ENCODE peak calls at places on chromosomes 16 and 17, in eight cellular contexts. One of them, this sample, is unnamed.

GRCh38 chr17:57941384-57942370 is 13.5 kb downstream of the CUEDC1 start:
- DNase-seq in H1: no peak
- DNase-seq in keratinocyte: no peak
- DNase-seq in tibial artery: no peak
- DNase-seq in heart left ventricle: no peak
- DNase-seq in upper lobe of right lung: no peak
- DNase-seq in GM23338: no peak
- DNase-seq in transverse colon: no peak
- DNase-seq in this sample: no peak

GRCh38 chr17:44636562-44636961 is 19.7 kb upstream of the MEIOC start:
- DNase-seq in H1: no peak
- DNase-seq in keratinocyte: no peak
- DNase-seq in tibial artery: no peak
- DNase-seq in heart left ventricle: no peak
- DNase-seq in upper lobe of right lung: no peak
- DNase-seq in GM23338: peak; percentile 41
- DNase-seq in transverse colon: no peak
- DNase-seq in this sample: peak; percentile 25

GRCh38 chr16:31002810-31003209 is 7.6 kb downstream of the STX1B start:
- DNase-seq in H1: no peak
- DNase-seq in keratinocyte: no peak
- DNase-seq in tibial artery: no peak
- DNase-seq in heart left ventricle: peak; percentile 13
- DNase-seq in upper lobe of right lung: no peak
- DNase-seq in GM23338: no peak
- DNase-seq in transverse colon: no peak
- DNase-seq in this sample: no peak

GRCh38 chr17:4562000-4562969 is 1.9 kb upstream of the GGT6 start:
- DNase-seq in H1: no peak
- DNase-seq in keratinocyte: no peak
- DNase-seq in tibial artery: no peak
- DNase-seq in heart left ventricle: peak; percentile 9
- DNase-seq in upper lobe of right lung: peak; percentile 21
- DNase-seq in GM23338: no peak
- DNase-seq in transverse colon: no peak
- DNase-seq in this sample: no peak

GRCh38 chr17:77319211-77320031 is 178.7 kb downstream of the SEC14L1 start:
- DNase-seq in H1: no peak
- DNase-seq in keratinocyte: peak; percentile 64
- DNase-seq in tibial artery: peak; percentile 95
- DNase-seq in heart left ventricle: peak; percentile 91
- DNase-seq in upper lobe of right lung: peak; percentile 92
- DNase-seq in GM23338: peak; percentile 46
- DNase-seq in transverse colon: peak; percentile 94
- DNase-seq in this sample: peak; percentile 49

GRCh38 chr17:20703781-20704180 is 124.3 kb downstream of the CDRT15L2 start:
- DNase-seq in H1: no peak
- DNase-seq in keratinocyte: no peak
- DNase-seq in tibial artery: no peak
- DNase-seq in heart left ventricle: no peak
- DNase-seq in upper lobe of right lung: no peak
- DNase-seq in GM23338: no peak
- DNase-seq in transverse colon: no peak
- DNase-seq in this sample: no peak

GRCh38 chr17:44961921-44962350 is 6.2 kb downstream of the C1QL1 start:
- DNase-seq in H1: no peak
- DNase-seq in keratinocyte: no peak
- DNase-seq in tibial artery: no peak
- DNase-seq in heart left ventricle: no peak
- DNase-seq in upper lobe of right lung: no peak
- DNase-seq in GM23338: peak; percentile 73
- DNase-seq in transverse colon: no peak
- DNase-seq in this sample: no peak

GRCh38 chr16:21608647-21609328 is 9.4 kb downstream of the METTL9 start:
- DNase-seq in H1: no peak
- DNase-seq in keratinocyte: no peak
- DNase-seq in tibial artery: no peak
- DNase-seq in heart left ventricle: no peak
- DNase-seq in upper lobe of right lung: no peak
- DNase-seq in GM23338: no peak
- DNase-seq in transverse colon: no peak
- DNase-seq in this sample: no peak

GRCh38 chr17:7856081-7856791 is 1.1 kb downstream of the NAA38 start:
- DNase-seq in H1: no peak
- DNase-seq in keratinocyte: no peak
- DNase-seq in tibial artery: peak; percentile 81
- DNase-seq in heart left ventricle: peak; percentile 86
- DNase-seq in upper lobe of right lung: peak; percentile 72
- DNase-seq in GM23338: no peak
- DNase-seq in transverse colon: peak; percentile 80
- DNase-seq in this sample: no peak

GRCh38 chr16:1677942-1678499 is at the start of gene JPT2:
- DNase-seq in H1: peak; percentile 88
- DNase-seq in keratinocyte: peak; percentile 80
- DNase-seq in tibial artery: peak; percentile 97
- DNase-seq in heart left ventricle: peak; percentile 98
- DNase-seq in upper lobe of right lung: peak; percentile 99
- DNase-seq in GM23338: peak; percentile 98
- DNase-seq in transverse colon: peak; percentile 98
- DNase-seq in this sample: peak; percentile 82

GRCh38 chr16:4926928-4927327 is 10.0 kb downstream of the PPL start:
- DNase-seq in H1: no peak
- DNase-seq in keratinocyte: no peak
- DNase-seq in tibial artery: no peak
- DNase-seq in heart left ventricle: no peak
- DNase-seq in upper lobe of right lung: no peak
- DNase-seq in GM23338: no peak
- DNase-seq in transverse colon: no peak
- DNase-seq in this sample: no peak

GRCh38 chr16:65621640-65622039 is 499.8 kb upstream of the CDH11 start:
- DNase-seq in H1: no peak
- DNase-seq in keratinocyte: no peak
- DNase-seq in tibial artery: no peak
- DNase-seq in heart left ventricle: peak; percentile 29
- DNase-seq in upper lobe of right lung: no peak
- DNase-seq in GM23338: no peak
- DNase-seq in transverse colon: no peak
- DNase-seq in this sample: no peak

GRCh38 chr17:44005865-44006580 is 1.6 kb downstream of the NAGS start:
- DNase-seq in H1: no peak
- DNase-seq in keratinocyte: no peak
- DNase-seq in tibial artery: peak; percentile 68
- DNase-seq in heart left ventricle: no peak
- DNase-seq in upper lobe of right lung: peak; percentile 85
- DNase-seq in GM23338: peak; percentile 77
- DNase-seq in transverse colon: peak; percentile 72
- DNase-seq in this sample: no peak

GRCh38 chr17:43915561-43915960 is 8.2 kb upstream of the MPP2 start:
- DNase-seq in H1: no peak
- DNase-seq in keratinocyte: no peak
- DNase-seq in tibial artery: no peak
- DNase-seq in heart left ventricle: no peak
- DNase-seq in upper lobe of right lung: no peak
- DNase-seq in GM23338: no peak
- DNase-seq in transverse colon: no peak
- DNase-seq in this sample: no peak

GRCh38 chr16:5615868-5616642 is 518.5 kb upstream of the EEF2KMT start:
- DNase-seq in H1: peak; percentile 62
- DNase-seq in keratinocyte: no peak
- DNase-seq in tibial artery: no peak
- DNase-seq in heart left ventricle: peak; percentile 47
- DNase-seq in upper lobe of right lung: peak; percentile 77
- DNase-seq in GM23338: peak; percentile 88
- DNase-seq in transverse colon: peak; percentile 64
- DNase-seq in this sample: no peak

GRCh38 chr16:272633-273546 is 2.9 kb downstream of the RGS11 start:
- DNase-seq in H1: no peak
- DNase-seq in keratinocyte: no peak
- DNase-seq in tibial artery: no peak
- DNase-seq in heart left ventricle: no peak
- DNase-seq in upper lobe of right lung: no peak
- DNase-seq in GM23338: no peak
- DNase-seq in transverse colon: no peak
- DNase-seq in this sample: no peak

GRCh38 chr16:65283238-65283651 is 161.4 kb upstream of the CDH11 start:
- DNase-seq in H1: no peak
- DNase-seq in keratinocyte: no peak
- DNase-seq in tibial artery: no peak
- DNase-seq in heart left ventricle: no peak
- DNase-seq in upper lobe of right lung: no peak
- DNase-seq in GM23338: no peak
- DNase-seq in transverse colon: no peak
- DNase-seq in this sample: no peak

GRCh38 chr16:50093607-50094570 is 28.1 kb downstream of the HEATR3 start:
- DNase-seq in H1: no peak
- DNase-seq in keratinocyte: no peak
- DNase-seq in tibial artery: peak; percentile 83
- DNase-seq in heart left ventricle: peak; percentile 74
- DNase-seq in upper lobe of right lung: peak; percentile 69
- DNase-seq in GM23338: no peak
- DNase-seq in transverse colon: peak; percentile 34
- DNase-seq in this sample: no peak

DNA sequence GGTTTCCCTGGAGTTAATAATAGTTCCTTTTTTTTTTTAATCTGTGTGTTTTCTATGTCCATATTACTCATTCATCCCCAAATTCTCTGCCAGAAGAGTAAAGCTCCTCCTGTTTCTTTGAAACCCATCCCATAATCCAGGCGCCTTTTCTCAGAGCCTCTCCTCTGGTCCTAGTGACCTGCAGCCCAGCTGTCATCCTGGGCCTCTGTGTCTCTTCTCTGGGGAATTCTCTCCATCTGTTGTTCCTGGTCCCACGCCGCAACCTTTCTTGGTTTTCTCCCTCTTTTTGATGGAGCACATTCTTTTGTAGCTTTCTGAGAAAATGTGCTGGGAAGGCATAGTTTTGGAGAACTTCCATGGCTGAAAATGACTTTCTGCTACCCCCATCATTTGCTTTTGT is 10.2 kb downstream of the KATNB1 start:
- DNase-seq in H1: no peak
- DNase-seq in keratinocyte: no peak
- DNase-seq in tibial artery: no peak
- DNase-seq in heart left ventricle: no peak
- DNase-seq in upper lobe of right lung: no peak
- DNase-seq in GM23338: no peak
- DNase-seq in transverse colon: no peak
- DNase-seq in this sample: no peak
- H3K36me3 ChIP-seq in H1: no peaks in the 10 kb centered on the region
- H3K36me3 ChIP-seq in keratinocyte: no peaks in the 10 kb centered on the region
- H3K36me3 ChIP-seq in tibial artery: peaks cover 60% of the 10 kb centered on the region
- H3K36me3 ChIP-seq in heart left ventricle: no peaks in the 10 kb centered on the region
- H3K36me3 ChIP-seq in upper lobe of right lung: peaks cover 5% of the 10 kb centered on the region
- H3K36me3 ChIP-seq in GM23338: peaks cover 7% of the 10 kb centered on the region
- H3K36me3 ChIP-seq in transverse colon: no peaks in the 10 kb centered on the region
- H3K36me3 ChIP-seq in this sample: peaks cover 2% of the 10 kb centered on the region

GRCh38 chr17:32588982-32589381 is 102.2 kb downstream of the CDK5R1 start:
- DNase-seq in H1: no peak
- DNase-seq in keratinocyte: no peak
- DNase-seq in tibial artery: no peak
- DNase-seq in heart left ventricle: no peak
- DNase-seq in upper lobe of right lung: no peak
- DNase-seq in GM23338: peak; percentile 78
- DNase-seq in transverse colon: no peak
- DNase-seq in this sample: no peak
- TF ChIP-seq CTCF in H1: peak; percentile 81
- TF ChIP-seq CTCF in keratinocyte: peak; percentile 30
- TF ChIP-seq CTCF in tibial artery: no peak
- TF ChIP-seq CTCF in heart left ventricle: no peak
- TF ChIP-seq CTCF in upper lobe of right lung: no peak
- TF ChIP-seq CTCF in GM23338: peak; percentile 69
- TF ChIP-seq CTCF in transverse colon: no peak
- TF ChIP-seq CTCF in this sample: no peak

GRCh38 chr17:65537343-65537844 is 24.1 kb downstream of the AXIN2 start:
- DNase-seq in H1: no peak
- DNase-seq in keratinocyte: no peak
- DNase-seq in tibial artery: no peak
- DNase-seq in heart left ventricle: no peak
- DNase-seq in upper lobe of right lung: no peak
- DNase-seq in GM23338: no peak
- DNase-seq in transverse colon: no peak
- DNase-seq in this sample: no peak

GRCh38 chr17:65537845-65538678 is 23.4 kb downstream of the AXIN2 start:
- DNase-seq in H1: no peak
- DNase-seq in keratinocyte: no peak
- DNase-seq in tibial artery: no peak
- DNase-seq in heart left ventricle: no peak
- DNase-seq in upper lobe of right lung: no peak
- DNase-seq in GM23338: no peak
- DNase-seq in transverse colon: no peak
- DNase-seq in this sample: no peak

GRCh38 chr17:65535777-65536572 is 25.5 kb downstream of the AXIN2 start:
- DNase-seq in H1: no peak
- DNase-seq in keratinocyte: no peak
- DNase-seq in tibial artery: no peak
- DNase-seq in heart left ventricle: no peak
- DNase-seq in upper lobe of right lung: no peak
- DNase-seq in GM23338: no peak
- DNase-seq in transverse colon: no peak
- DNase-seq in this sample: no peak

GRCh38 chr17:65538679-65539529 is 22.5 kb downstream of the AXIN2 start:
- DNase-seq in H1: no peak
- DNase-seq in keratinocyte: no peak
- DNase-seq in tibial artery: no peak
- DNase-seq in heart left ventricle: no peak
- DNase-seq in upper lobe of right lung: no peak
- DNase-seq in GM23338: no peak
- DNase-seq in transverse colon: no peak
- DNase-seq in this sample: no peak

GRCh38 chr17:65536573-65537342 is 24.7 kb downstream of the AXIN2 start:
- DNase-seq in H1: no peak
- DNase-seq in keratinocyte: no peak
- DNase-seq in tibial artery: no peak
- DNase-seq in heart left ventricle: no peak
- DNase-seq in upper lobe of right lung: no peak
- DNase-seq in GM23338: no peak
- DNase-seq in transverse colon: no peak
- DNase-seq in this sample: no peak
- H3K36me3 ChIP-seq in H1: peaks cover 69% of the 10 kb centered on the region
- H3K36me3 ChIP-seq in keratinocyte: no peaks in the 10 kb centered on the region
- H3K36me3 ChIP-seq in tibial artery: peaks cover 76% of the 10 kb centered on the region
- H3K36me3 ChIP-seq in heart left ventricle: peaks cover 25% of the 10 kb centered on the region
- H3K36me3 ChIP-seq in upper lobe of right lung: peaks cover 87% of the 10 kb centered on the region
- H3K36me3 ChIP-seq in GM23338: peaks cover 32% of the 10 kb centered on the region
- H3K36me3 ChIP-seq in transverse colon: peaks cover 26% of the 10 kb centered on the region
- H3K36me3 ChIP-seq in this sample: peaks cover 4% of the 10 kb centered on the region

GRCh38 chr17:59456923-59457615 is 108.3 kb upstream of the DHX40 start:
- DNase-seq in H1: no peak
- DNase-seq in keratinocyte: no peak
- DNase-seq in tibial artery: no peak
- DNase-seq in heart left ventricle: no peak
- DNase-seq in upper lobe of right lung: no peak
- DNase-seq in GM23338: no peak
- DNase-seq in transverse colon: no peak
- DNase-seq in this sample: no peak

GRCh38 chr17:59454633-59455105 is 110.7 kb upstream of the DHX40 start:
- DNase-seq in H1: no peak
- DNase-seq in keratinocyte: no peak
- DNase-seq in tibial artery: no peak
- DNase-seq in heart left ventricle: no peak
- DNase-seq in upper lobe of right lung: no peak
- DNase-seq in GM23338: no peak
- DNase-seq in transverse colon: no peak
- DNase-seq in this sample: no peak

GRCh38 chr17:59456428-59456827 is 109.0 kb upstream of the DHX40 start:
- DNase-seq in H1: no peak
- DNase-seq in keratinocyte: no peak
- DNase-seq in tibial artery: no peak
- DNase-seq in heart left ventricle: no peak
- DNase-seq in upper lobe of right lung: no peak
- DNase-seq in GM23338: no peak
- DNase-seq in transverse colon: no peak
- DNase-seq in this sample: no peak

GRCh38 chr17:59451706-59452105 is 113.7 kb upstream of the DHX40 start:
- DNase-seq in H1: no peak
- DNase-seq in keratinocyte: peak; percentile 69
- DNase-seq in tibial artery: no peak
- DNase-seq in heart left ventricle: no peak
- DNase-seq in upper lobe of right lung: no peak
- DNase-seq in GM23338: peak; percentile 50
- DNase-seq in transverse colon: no peak
- DNase-seq in this sample: no peak
- TF ChIP-seq CTCF in H1: peak; percentile 5
- TF ChIP-seq CTCF in keratinocyte: peak; percentile 58
- TF ChIP-seq CTCF in tibial artery: no peak
- TF ChIP-seq CTCF in heart left ventricle: no peak
- TF ChIP-seq CTCF in upper lobe of right lung: no peak
- TF ChIP-seq CTCF in GM23338: peak; percentile 21
- TF ChIP-seq CTCF in transverse colon: no peak
- TF ChIP-seq CTCF in this sample: no peak